ENCODE peak calls at places on chromosomes 1 and 21, in eight cellular contexts. B is tibial nerve; S is cardiac fibroblast; G is activated effector memory CD4-positive, alpha-beta T cell treated with anti-CD3 and anti-CD28 coated beads, Interleukin-2, amount 50 U/mL, for 16 hours; C is AG20443; T is activated T-cell treated with anti-CD3 and anti-CD28 coated beads, Interleukin-2, amount 50 U/mL, for 1 hour; U is dorsolateral prefrontal cortex; P is DMS153. Q is an unnamed sample.

GRCh38 chr1:116878804-116879477 is 30.8 kb upstream of the PTGFRN start:
- DNase-seq in S (peak; percentile 63), U (no peak), P (peak; percentile 93), B (no peak), G (no peak), C (peak; percentile 32), T (no peak), Q (peak; percentile 66)

GRCh38 chr1:62176597-62177312 is 17.9 kb upstream of the L1TD1 start:
- DNase-seq in P (no peak), T (no peak), G (no peak), C (no peak), U (no peak), B (no peak), S (no peak), Q (no peak)

GRCh38 chr1:198156111-198156744 is 570 bp upstream of the NEK7 start:
- DNase-seq in S (peak; percentile 92), P (peak; percentile 49), U (no peak), C (peak; percentile 63), T (peak; percentile 71), G (peak; percentile 88), B (peak; percentile 70), Q (peak; percentile 80)

GRCh38 chr1:114328505-114328904 is 174.8 kb upstream of the SYT6 start:
- DNase-seq in T (no peak), C (no peak), B (no peak), G (no peak), P (no peak), U (no peak), S (no peak), Q (no peak)

GRCh38 chr1:215682232-215682631 is 115.1 kb downstream of the KCTD3 start:
- DNase-seq in P (peak; percentile 26), T (no peak), U (no peak), B (no peak), C (no peak), G (no peak), S (peak; percentile 3), Q (no peak)

GRCh38 chr1:53739109-53739681 is at the start of gene GLIS1:
- DNase-seq in P (peak; percentile 37), G (peak; percentile 78), C (peak; percentile 99), U (peak; percentile 76), T (peak; percentile 49), B (peak; percentile 38), S (peak; percentile 83), Q (peak; percentile 64)

GRCh38 chr21:38611262-38611661 is 113.0 kb upstream of the ERG start:
- DNase-seq in B (no peak), C (no peak), P (no peak), T (no peak), U (no peak), S (no peak), G (no peak), Q (no peak)

GRCh38 chr1:103525114-103525606 is 339 bp upstream of the RNPC3 start:
- DNase-seq in P (peak; percentile 3), T (no peak), B (peak; percentile 21), G (no peak), C (peak; percentile 82), S (peak; percentile 60), U (no peak), Q (no peak)

GRCh38 chr21:29078884-29079765 is 5.7 kb upstream of the CCT8 start:
- DNase-seq in U (no peak), S (no peak), B (peak; percentile 40), G (peak; percentile 65), C (no peak), P (no peak), T (no peak), Q (no peak)

GRCh38 chr21:39314155-39315027 is 959 bp upstream of the BRWD1 start:
- DNase-seq in B (peak; percentile 31), C (peak; percentile 66), U (peak; percentile 54), P (peak; percentile 6), T (no peak), S (peak; percentile 71), G (peak; percentile 78), Q (peak; percentile 43)

GRCh38 chr1:208291923-208292711 is 47.9 kb upstream of the PLXNA2 start:
- DNase-seq in S (peak; percentile 2), B (no peak), U (no peak), G (no peak), P (no peak), T (no peak), C (no peak), Q (no peak)

GRCh38 chr1:32028746-32029145 is 15.1 kb downstream of the KHDRBS1 start:
- DNase-seq in C (no peak), B (no peak), T (no peak), U (no peak), S (peak; percentile 37), P (no peak), G (no peak), Q (no peak)

GRCh38 chr1:84374991-84375838 is 23.1 kb upstream of the DNASE2B start:
- DNase-seq in G (no peak), C (no peak), P (no peak), S (peak; percentile 25), U (no peak), B (peak; percentile 55), T (no peak), Q (peak; percentile 61)

GRCh38 chr1:155479205-155479604 is 83.4 kb downstream of the ASH1L start:
- DNase-seq in B (no peak), U (no peak), T (no peak), C (peak; percentile 50), P (no peak), S (peak; percentile 86), G (no peak), Q (no peak)

GRCh38 chr1:241048558-241048957 is 308.4 kb downstream of the RGS7 start:
- DNase-seq in S (no peak), T (no peak), G (no peak), B (no peak), P (no peak), C (no peak), U (no peak), Q (no peak)

GRCh38 chr21:41601573-41602371 is 93.8 kb upstream of the TMPRSS2 start:
- DNase-seq in B (no peak), G (peak; percentile 51), T (no peak), S (no peak), U (no peak), P (no peak), C (peak; percentile 47), Q (peak; percentile 5)

GRCh38 chr1:23188434-23188884 is 19.8 kb upstream of the LUZP1 start:
- DNase-seq in S (no peak), B (no peak), G (no peak), T (no peak), P (peak; percentile 16), C (no peak), U (no peak), Q (no peak)

GRCh38 chr1:237366667-237367066 is 324.7 kb downstream of the RYR2 start:
- DNase-seq in T (no peak), U (no peak), B (no peak), P (no peak), S (no peak), G (no peak), C (no peak), Q (no peak)

Q was measured in tibial artery.